ENCODE peak calls at places on chromosomes 11 and 22, in eight cellular contexts. Z is naive thymus-derived CD8-positive, alpha-beta T cell; F is thoracic aorta; U is heart left ventricle; Q is neural crest cell; S is AG09319; G is sciatic nerve; C is HS-5. I is an unnamed sample.

GRCh38 chr11:106988151-106988806 is 30.0 kb downstream of the GUCY1A2 start:
- DNase-seq in C (peak), Q (no peak), Z (no peak), U (no peak), G (no peak), S (no peak), F (no peak), I (no peak)

GRCh38 chr11:59729884-59730283 is 16.2 kb upstream of the OR10V1 start:
- DNase-seq in Z (no peak), C (no peak), S (no peak), F (no peak), Q (no peak), G (no peak), U (no peak), I (no peak)

GRCh38 chr11:113587318-113587739 is 112.1 kb upstream of the DRD2 start:
- DNase-seq in U (no peak), Q (no peak), S (no peak), F (no peak), C (peak), G (no peak), Z (no peak), I (no peak)

GRCh38 chr11:45272701-45273100 is 13.4 kb downstream of the SYT13 start:
- DNase-seq in Q (no peak), U (no peak), F (no peak), G (no peak), Z (no peak), C (no peak), S (no peak), I (no peak)

GRCh38 chr22:39471421-39472141 is 14.8 kb downstream of the MGAT3 start:
- DNase-seq in G (no peak), U (peak), S (no peak), C (no peak), Z (no peak), Q (no peak), F (no peak), I (no peak)

GRCh38 chr11:80197155-80197554 is 756.3 kb upstream of the TENM4 start:
- DNase-seq in C (no peak), F (no peak), U (no peak), G (no peak), Z (no peak), Q (no peak), S (no peak), I (no peak)

GRCh38 chr11:125451400-125452124 is 44.5 kb downstream of the FEZ1 start:
- DNase-seq in Z (no peak), G (peak), S (no peak), U (peak), Q (peak), F (no peak), C (no peak), I (no peak)

GRCh38 chr11:102762414-102762813 is 18.0 kb downstream of the MMP10 start:
- DNase-seq in U (no peak), C (peak), S (no peak), F (no peak), Z (no peak), G (no peak), Q (no peak), I (no peak)

GRCh38 chr22:25781801-25782200 is 39.8 kb downstream of the MYO18B start:
- DNase-seq in Z (no peak), F (no peak), S (no peak), U (no peak), C (no peak), Q (no peak), G (no peak), I (no peak)

GRCh38 chr11:5604896-5605295 is 8.5 kb downstream of the TRIM6 start:
- DNase-seq in C (no peak), U (no peak), F (no peak), Z (no peak), Q (no peak), S (no peak), G (no peak), I (no peak)

GRCh38 chr11:10305262-10305963 is 540 bp downstream of the ADM start:
- DNase-seq in F (no peak), Q (peak), C (no peak), G (no peak), Z (no peak), S (no peak), U (no peak), I (no peak)

GRCh38 chr11:12180257-12181205 is 70.1 kb downstream of the MICAL2 start:
- DNase-seq in S (no peak), Q (no peak), G (no peak), F (no peak), C (no peak), U (no peak), Z (no peak), I (no peak)

GRCh38 chr11:68978931-68979591 is 1.7 kb downstream of the MRGPRD start:
- DNase-seq in Q (no peak), F (no peak), S (no peak), G (peak), C (no peak), U (peak), Z (no peak), I (no peak)

GRCh38 chr11:35911616-35912165 is 32.2 kb upstream of the LDLRAD3 start:
- DNase-seq in Q (no peak), Z (no peak), S (no peak), F (no peak), G (no peak), U (no peak), C (no peak), I (no peak)

GRCh38 chr11:86668929-86669328 is 3.5 kb downstream of the ME3 start:
- DNase-seq in C (no peak), F (no peak), U (no peak), S (no peak), G (no peak), Z (no peak), Q (no peak), I (no peak)

GRCh38 chr11:122817121-122817520 is 21.2 kb upstream of the CRTAM start:
- DNase-seq in Q (no peak), Z (no peak), U (no peak), S (no peak), F (no peak), G (no peak), C (no peak), I (no peak)

GRCh38 chr11:5443835-5444393 is 2.6 kb upstream of the OR51I1 start:
- DNase-seq in C (no peak), Z (no peak), Q (no peak), G (no peak), F (no peak), S (no peak), U (no peak), I (no peak)